ENCODE peak calls at places on chromosomes 2 and 18, in seven cellular contexts. H, E, B, S, R, Q and Z are unnamed samples.

GRCh38 chr18:75209129-75209951 is at the start of gene PTGR3:
- DNase-seq in H (peak), E (peak), B (peak), S (peak), R (peak), Q (peak), Z (peak)

GRCh38 chr2:13091463-13091862 is 374.7 kb downstream of the TRIB2 start:
- DNase-seq in H (no peak), E (no peak), B (no peak), S (no peak), R (no peak), Q (no peak), Z (no peak)

GRCh38 chr2:9972621-9973445 is 21.3 kb downstream of the GRHL1 start:
- DNase-seq in H (no peak), E (no peak), B (no peak), S (no peak), R (no peak), Q (no peak), Z (no peak)

GRCh38 chr2:232897971-232898408 is 27.9 kb downstream of the SNORC start:
- DNase-seq in H (peak), E (no peak), B (no peak), S (no peak), R (no peak), Q (no peak), Z (no peak)

GRCh38 chr18:48010264-48010663 is 79.8 kb upstream of the SMAD2 start:
- DNase-seq in H (no peak), E (no peak), B (no peak), S (no peak), R (no peak), Q (no peak), Z (no peak)

GRCh38 chr2:66547887-66548286 is 113.0 kb downstream of the MEIS1 start:
- DNase-seq in H (no peak), E (peak), B (no peak), S (no peak), R (no peak), Q (no peak), Z (peak)

GRCh38 chr18:32470136-32470712 is 458 bp downstream of the GAREM1 start:
- DNase-seq in H (no peak), E (no peak), B (peak), S (no peak), R (no peak), Q (peak), Z (no peak)

GRCh38 chr2:56713161-56713676 is 529.4 kb downstream of the CCDC85A start:
- DNase-seq in H (no peak), E (no peak), B (no peak), S (no peak), R (no peak), Q (no peak), Z (no peak)

GRCh38 chr2:189225032-189225431 is 45.5 kb upstream of the COL5A2 start:
- DNase-seq in H (no peak), E (no peak), B (no peak), S (no peak), R (no peak), Q (no peak), Z (no peak)

GRCh38 chr2:112923237-112923966 is 12.4 kb downstream of the IL37 start:
- DNase-seq in H (no peak), E (no peak), B (no peak), S (no peak), R (no peak), Q (no peak), Z (no peak)

GRCh38 chr2:129812071-129812470 is 167.4 kb upstream of the RAB6C start:
- DNase-seq in H (no peak), E (no peak), B (peak), S (no peak), R (no peak), Q (peak), Z (no peak)

GRCh38 chr2:54579682-54580349 is 123.7 kb downstream of the SPTBN1 start:
- DNase-seq in H (peak), E (peak), B (peak), S (no peak), R (peak), Q (no peak), Z (no peak)

GRCh38 chr2:120245933-120246332 is 6.7 kb upstream of the RALB start:
- DNase-seq in H (no peak), E (no peak), B (peak), S (no peak), R (no peak), Q (no peak), Z (no peak)

GRCh38 chr18:7793100-7793499 is 226.0 kb downstream of the PTPRM start:
- DNase-seq in H (no peak), E (no peak), B (no peak), S (no peak), R (no peak), Q (no peak), Z (no peak)

GRCh38 chr2:37623971-37624897 is 47.2 kb downstream of the CDC42EP3 start:
- DNase-seq in H (peak), E (no peak), B (no peak), S (no peak), R (peak), Q (no peak), Z (no peak)

GRCh38 chr2:101113441-101114267 is 37.5 kb downstream of the TBC1D8 start:
- DNase-seq in H (no peak), E (peak), B (peak), S (peak), R (no peak), Q (no peak), Z (no peak)

GRCh38 chr2:29159125-29159524 is 43.9 kb downstream of the CLIP4 start:
- DNase-seq in H (no peak), E (no peak), B (no peak), S (no peak), R (no peak), Q (no peak), Z (no peak)

GRCh38 chr18:58359226-58360019 is 269.5 kb downstream of the ALPK2 start:
- DNase-seq in H (no peak), E (no peak), B (no peak), S (no peak), R (no peak), Q (no peak), Z (no peak)

GRCh38 chr2:23376972-23377371 is 8.0 kb upstream of the KLHL29 start:
- DNase-seq in H (no peak), E (no peak), B (no peak), S (no peak), R (no peak), Q (no peak), Z (no peak)

GRCh38 chr18:78733762-78734613 is 245.6 kb upstream of the SALL3 start:
- DNase-seq in H (no peak), E (no peak), B (peak), S (no peak), R (no peak), Q (no peak), Z (no peak)

GRCh38 chr2:238130111-238130695 is 8.3 kb upstream of the KLHL30 start:
- DNase-seq in H (no peak), E (no peak), B (no peak), S (no peak), R (no peak), Q (no peak), Z (no peak)

GRCh38 chr2:70646429-70646828 is 92.8 kb upstream of the TGFA start:
- DNase-seq in H (no peak), E (no peak), B (peak), S (no peak), R (no peak), Q (no peak), Z (no peak)

GRCh38 chr2:74514368-74515270 is at the start of gene TLX2:
- DNase-seq in H (no peak), E (peak), B (no peak), S (no peak), R (no peak), Q (no peak), Z (no peak)

GRCh38 chr2:28702415-28702859 is 49.2 kb upstream of the PPP1CB start:
- DNase-seq in H (no peak), E (no peak), B (no peak), S (no peak), R (no peak), Q (peak), Z (no peak)

GRCh38 chr2:18050001-18050400 is 171.5 kb downstream of the KCNS3 start:
- DNase-seq in H (no peak), E (no peak), B (no peak), S (no peak), R (no peak), Q (no peak), Z (no peak)

GRCh38 chr2:112151275-112151674 is 13.1 kb downstream of the FBLN7 start:
- DNase-seq in H (no peak), E (no peak), B (no peak), S (no peak), R (no peak), Q (no peak), Z (no peak)

GRCh38 chr2:227767830-227768229 is 22.1 kb downstream of the SCYGR8 start:
- DNase-seq in H (no peak), E (no peak), B (no peak), S (no peak), R (no peak), Q (no peak), Z (no peak)

GRCh38 chr2:240858321-240858720 is 10.3 kb upstream of the AGXT start:
- DNase-seq in H (no peak), E (no peak), B (no peak), S (no peak), R (no peak), Q (no peak), Z (no peak)

GRCh38 chr2:190800528-190800927 is 80.1 kb upstream of the GLS start:
- DNase-seq in H (no peak), E (no peak), B (no peak), S (no peak), R (no peak), Q (no peak), Z (no peak)

GRCh38 chr2:70962211-70962884 is 16.1 kb upstream of the ANKRD53 start:
- DNase-seq in H (no peak), E (no peak), B (no peak), S (no peak), R (no peak), Q (peak), Z (no peak)

GRCh38 chr2:2147024-2147900 is 183.8 kb downstream of the MYT1L start:
- DNase-seq in H (no peak), E (no peak), B (no peak), S (no peak), R (no peak), Q (no peak), Z (no peak)

GRCh38 chr2:237909801-237910475 is 50.5 kb downstream of the RAMP1 start:
- DNase-seq in H (no peak), E (no peak), B (no peak), S (no peak), R (no peak), Q (no peak), Z (no peak)

GRCh38 chr2:175371378-175371777 is 189.9 kb upstream of the ATP5MC3 start:
- DNase-seq in H (no peak), E (no peak), B (no peak), S (no peak), R (no peak), Q (no peak), Z (no peak)

GRCh38 chr18:13219576-13219975 is 1.0 kb downstream of the LDLRAD4 start:
- DNase-seq in H (no peak), E (no peak), B (no peak), S (no peak), R (no peak), Q (no peak), Z (no peak)

GRCh38 chr2:239544846-239545465 is 144.1 kb upstream of the HDAC4 start:
- DNase-seq in H (peak), E (no peak), B (no peak), S (no peak), R (peak), Q (no peak), Z (no peak)

GRCh38 chr2:207475546-207475945 is 54.2 kb upstream of the CREB1 start:
- DNase-seq in H (no peak), E (no peak), B (no peak), S (no peak), R (no peak), Q (no peak), Z (no peak)

GRCh38 chr2:126359494-126359893 is 296.5 kb upstream of the GYPC start:
- DNase-seq in H (no peak), E (no peak), B (peak), S (no peak), R (no peak), Q (no peak), Z (no peak)

GRCh38 chr2:1662606-1663180 is 81.6 kb downstream of the PXDN start:
- DNase-seq in H (no peak), E (no peak), B (peak), S (no peak), R (no peak), Q (no peak), Z (no peak)

GRCh38 chr2:44918095-44918775 is 23.3 kb upstream of the SIX3 start:
- DNase-seq in H (no peak), E (no peak), B (no peak), S (no peak), R (no peak), Q (no peak), Z (no peak)

GRCh38 chr2:47494267-47495130 is 91.5 kb downstream of the MSH2 start:
- DNase-seq in H (no peak), E (no peak), B (no peak), S (no peak), R (no peak), Q (no peak), Z (no peak)